ENCODE peak calls at places on chromosomes 12 and 14, in five cellular contexts. One of them, this sample, is unnamed.

GRCh38 chr12:18250313-18250916 is 10.9 kb upstream of the PIK3C2G start:
- DNase-seq in NCI-H69: peak
- DNase-seq in M059J: peak
- DNase-seq in NCI-H1092 treated with DMSO at 0.1 percent for 48 hours: peak
- DNase-seq in KG1: peak
- DNase-seq in this sample: peak

GRCh38 chr14:95063391-95063790 is 93.9 kb downstream of the DICER1 start:
- DNase-seq in NCI-H1092 treated with DMSO at 0.1 percent for 48 hours: no peak
- DNase-seq in KG1: no peak
- DNase-seq in M059J: no peak
- DNase-seq in NCI-H69: no peak
- DNase-seq in this sample: no peak

GRCh38 chr12:14065094-14065493 is 83.7 kb upstream of the GRIN2B start:
- DNase-seq in KG1: no peak
- DNase-seq in M059J: no peak
- DNase-seq in NCI-H69: peak
- DNase-seq in NCI-H1092 treated with DMSO at 0.1 percent for 48 hours: no peak
- DNase-seq in this sample: no peak

GRCh38 chr12:103547929-103548328 is 39.1 kb upstream of the STAB2 start:
- DNase-seq in NCI-H1092 treated with DMSO at 0.1 percent for 48 hours: peak
- DNase-seq in KG1: no peak
- DNase-seq in M059J: no peak
- DNase-seq in NCI-H69: peak
- DNase-seq in this sample: no peak

GRCh38 chr14:99252940-99253868 is 18.8 kb downstream of the BCL11B start:
- DNase-seq in KG1: no peak
- DNase-seq in NCI-H69: no peak
- DNase-seq in NCI-H1092 treated with DMSO at 0.1 percent for 48 hours: peak
- DNase-seq in M059J: no peak
- DNase-seq in this sample: no peak

GRCh38 chr12:91804533-91804932 is 341.1 kb downstream of the BTG1 start:
- DNase-seq in NCI-H69: no peak
- DNase-seq in M059J: peak
- DNase-seq in KG1: no peak
- DNase-seq in NCI-H1092 treated with DMSO at 0.1 percent for 48 hours: no peak
- DNase-seq in this sample: no peak

GRCh38 chr14:103123128-103123633 is at the start of gene TNFAIP2:
- DNase-seq in NCI-H1092 treated with DMSO at 0.1 percent for 48 hours: no peak
- DNase-seq in M059J: no peak
- DNase-seq in KG1: no peak
- DNase-seq in NCI-H69: peak
- DNase-seq in this sample: no peak

GRCh38 chr14:69666112-69666511 is 54.7 kb downstream of the SUSD6 start:
- DNase-seq in NCI-H1092 treated with DMSO at 0.1 percent for 48 hours: no peak
- DNase-seq in M059J: no peak
- DNase-seq in NCI-H69: no peak
- DNase-seq in KG1: no peak
- DNase-seq in this sample: no peak

GRCh38 chr14:21136024-21136423 is 19.8 kb downstream of the OR5AU1 start:
- DNase-seq in NCI-H69: peak
- DNase-seq in M059J: peak
- DNase-seq in KG1: no peak
- DNase-seq in NCI-H1092 treated with DMSO at 0.1 percent for 48 hours: peak
- DNase-seq in this sample: peak

GRCh38 chr14:92161521-92161920 is 39.8 kb downstream of the CPSF2 start:
- DNase-seq in KG1: no peak
- DNase-seq in M059J: no peak
- DNase-seq in NCI-H69: no peak
- DNase-seq in NCI-H1092 treated with DMSO at 0.1 percent for 48 hours: no peak
- DNase-seq in this sample: no peak

GRCh38 chr14:37230551-37231194 is 32.9 kb downstream of the MIPOL1 start:
- DNase-seq in NCI-H69: peak
- DNase-seq in KG1: peak
- DNase-seq in NCI-H1092 treated with DMSO at 0.1 percent for 48 hours: peak
- DNase-seq in M059J: peak
- DNase-seq in this sample: peak

GRCh38 chr12:6703631-6704030 is 3.0 kb upstream of the PIANP start:
- DNase-seq in M059J: peak
- DNase-seq in NCI-H1092 treated with DMSO at 0.1 percent for 48 hours: no peak
- DNase-seq in KG1: no peak
- DNase-seq in NCI-H69: peak
- DNase-seq in this sample: no peak

GRCh38 chr14:92154283-92154942 is 32.6 kb downstream of the CPSF2 start:
- DNase-seq in NCI-H1092 treated with DMSO at 0.1 percent for 48 hours: no peak
- DNase-seq in KG1: no peak
- DNase-seq in NCI-H69: peak
- DNase-seq in M059J: no peak
- DNase-seq in this sample: no peak

GRCh38 chr12:6328945-6329692 is 12.8 kb downstream of the TNFRSF1A start:
- DNase-seq in NCI-H1092 treated with DMSO at 0.1 percent for 48 hours: no peak
- DNase-seq in KG1: no peak
- DNase-seq in NCI-H69: no peak
- DNase-seq in M059J: no peak
- DNase-seq in this sample: no peak

GRCh38 chr14:69151458-69152180 is 1.3 kb downstream of the DCAF5 start:
- DNase-seq in KG1: peak
- DNase-seq in NCI-H69: peak
- DNase-seq in M059J: peak
- DNase-seq in NCI-H1092 treated with DMSO at 0.1 percent for 48 hours: peak
- DNase-seq in this sample: peak

GRCh38 chr14:68479247-68479646 is 313.6 kb downstream of the ZFP36L1 start:
- DNase-seq in NCI-H69: no peak
- DNase-seq in M059J: no peak
- DNase-seq in KG1: no peak
- DNase-seq in NCI-H1092 treated with DMSO at 0.1 percent for 48 hours: no peak
- DNase-seq in this sample: no peak